ENCODE peak calls at places on chromosomes 11 and 22, in seven cellular contexts. One of them, this sample, is unnamed.

GRCh38 chr22:32818446-32819115 is 17.1 kb downstream of the TIMP3 start:
- DNase-seq in hepatic stellate cell: no peak
- DNase-seq in effector CD4-positive, alpha-beta T cell: no peak
- DNase-seq in stimulated activated naive CD8-positive, alpha-beta T cell treated with anti-CD3 and anti-CD28 coated beads, Interleukin-15, Interleukin-2, amounts not matched to agents 100 U/mL and 50 U/mL, for 24 hours: no peak
- DNase-seq in dorsolateral prefrontal cortex: no peak
- DNase-seq in RPMI7951: no peak
- DNase-seq in hypothalamus: no peak
- DNase-seq in this sample: no peak

GRCh38 chr11:59689015-59689414 is 20.2 kb upstream of the PATL1 start:
- DNase-seq in hepatic stellate cell: no peak
- DNase-seq in effector CD4-positive, alpha-beta T cell: no peak
- DNase-seq in stimulated activated naive CD8-positive, alpha-beta T cell treated with anti-CD3 and anti-CD28 coated beads, Interleukin-15, Interleukin-2, amounts not matched to agents 100 U/mL and 50 U/mL, for 24 hours: no peak
- DNase-seq in dorsolateral prefrontal cortex: no peak
- DNase-seq in RPMI7951: no peak
- DNase-seq in hypothalamus: no peak
- DNase-seq in this sample: no peak

GRCh38 chr22:42742940-42743339 is 22.3 kb upstream of the A4GALT start:
- DNase-seq in hepatic stellate cell: peak
- DNase-seq in effector CD4-positive, alpha-beta T cell: no peak
- DNase-seq in stimulated activated naive CD8-positive, alpha-beta T cell treated with anti-CD3 and anti-CD28 coated beads, Interleukin-15, Interleukin-2, amounts not matched to agents 100 U/mL and 50 U/mL, for 24 hours: no peak
- DNase-seq in dorsolateral prefrontal cortex: no peak
- DNase-seq in RPMI7951: no peak
- DNase-seq in hypothalamus: no peak
- DNase-seq in this sample: no peak

GRCh38 chr11:12306830-12307229 is 70.5 kb upstream of the PARVA start:
- DNase-seq in hepatic stellate cell: no peak
- DNase-seq in effector CD4-positive, alpha-beta T cell: no peak
- DNase-seq in stimulated activated naive CD8-positive, alpha-beta T cell treated with anti-CD3 and anti-CD28 coated beads, Interleukin-15, Interleukin-2, amounts not matched to agents 100 U/mL and 50 U/mL, for 24 hours: no peak
- DNase-seq in dorsolateral prefrontal cortex: no peak
- DNase-seq in RPMI7951: no peak
- DNase-seq in hypothalamus: no peak
- DNase-seq in this sample: no peak

GRCh38 chr11:64934765-64935633 is 694 bp downstream of the GPHA2 start:
- DNase-seq in hepatic stellate cell: no peak
- DNase-seq in effector CD4-positive, alpha-beta T cell: no peak
- DNase-seq in stimulated activated naive CD8-positive, alpha-beta T cell treated with anti-CD3 and anti-CD28 coated beads, Interleukin-15, Interleukin-2, amounts not matched to agents 100 U/mL and 50 U/mL, for 24 hours: no peak
- DNase-seq in dorsolateral prefrontal cortex: no peak
- DNase-seq in RPMI7951: no peak
- DNase-seq in hypothalamus: no peak
- DNase-seq in this sample: no peak

GRCh38 chr22:36722055-36722454 is 18.5 kb upstream of the CACNG2 start:
- DNase-seq in hepatic stellate cell: no peak
- DNase-seq in effector CD4-positive, alpha-beta T cell: no peak
- DNase-seq in stimulated activated naive CD8-positive, alpha-beta T cell treated with anti-CD3 and anti-CD28 coated beads, Interleukin-15, Interleukin-2, amounts not matched to agents 100 U/mL and 50 U/mL, for 24 hours: no peak
- DNase-seq in dorsolateral prefrontal cortex: no peak
- DNase-seq in RPMI7951: no peak
- DNase-seq in hypothalamus: no peak
- DNase-seq in this sample: no peak

GRCh38 chr22:41003041-41003440 is 51.9 kb downstream of the RBX1 start:
- DNase-seq in hepatic stellate cell: no peak
- DNase-seq in effector CD4-positive, alpha-beta T cell: no peak
- DNase-seq in stimulated activated naive CD8-positive, alpha-beta T cell treated with anti-CD3 and anti-CD28 coated beads, Interleukin-15, Interleukin-2, amounts not matched to agents 100 U/mL and 50 U/mL, for 24 hours: no peak
- DNase-seq in dorsolateral prefrontal cortex: no peak
- DNase-seq in RPMI7951: no peak
- DNase-seq in hypothalamus: no peak
- DNase-seq in this sample: peak

GRCh38 chr11:72642815-72643511 is 31.3 kb downstream of the PDE2A start:
- DNase-seq in hepatic stellate cell: peak
- DNase-seq in effector CD4-positive, alpha-beta T cell: peak
- DNase-seq in stimulated activated naive CD8-positive, alpha-beta T cell treated with anti-CD3 and anti-CD28 coated beads, Interleukin-15, Interleukin-2, amounts not matched to agents 100 U/mL and 50 U/mL, for 24 hours: peak
- DNase-seq in dorsolateral prefrontal cortex: peak
- DNase-seq in RPMI7951: peak
- DNase-seq in hypothalamus: peak
- DNase-seq in this sample: peak

GRCh38 chr11:83278351-83278750 is 7.8 kb downstream of the CCDC90B start:
- DNase-seq in hepatic stellate cell: peak
- DNase-seq in effector CD4-positive, alpha-beta T cell: no peak
- DNase-seq in stimulated activated naive CD8-positive, alpha-beta T cell treated with anti-CD3 and anti-CD28 coated beads, Interleukin-15, Interleukin-2, amounts not matched to agents 100 U/mL and 50 U/mL, for 24 hours: no peak
- DNase-seq in dorsolateral prefrontal cortex: no peak
- DNase-seq in RPMI7951: no peak
- DNase-seq in hypothalamus: no peak
- DNase-seq in this sample: no peak

This sample was measured in HT-29.